ENCODE peak calls at places on chromosomes 12 and 14, in nine cellular contexts. J is EL; A is T-helper 9 cell; H is ovary; G is RPMI8226; W is D341Med; N is stimulated activated CD8-positive, alpha-beta memory T cell treated with anti-CD3 and anti-CD28 coated beads, Interleukin-15, amount 100 ng/mL, for 24 hours; M is NCI-H1436; Z is activated T-helper 1 cell treated with Interleukin-2 at 50 U/mL for 16 hours. V is an unnamed sample.

GRCh38 chr14:99812096-99812750 is 19.0 kb downstream of the EML1 start:
- DNase-seq in M (no peak), N (no peak), G (no peak), Z (no peak), W (no peak), A (no peak), J (no peak), H (no peak), V (no peak)

GRCh38 chr12:116346751-116347150 is 69.3 kb upstream of the MED13L start:
- DNase-seq in Z (no peak), J (peak), G (no peak), W (no peak), A (no peak), H (peak), M (no peak), N (no peak), V (peak)

GRCh38 chr14:101235042-101235871 is 326.0 kb upstream of the DIO3 start:
- DNase-seq in M (peak), J (peak), A (no peak), N (peak), H (no peak), G (peak), W (peak), Z (no peak), V (peak)

GRCh38 chr14:32004300-32004699 is 72.8 kb upstream of the ARHGAP5 start:
- DNase-seq in Z (no peak), G (no peak), A (no peak), M (no peak), H (no peak), J (peak), W (no peak), N (no peak), V (no peak)

GRCh38 chr12:98646165-98646764 is 1.2 kb downstream of the APAF1 start:
- DNase-seq in J (peak), Z (no peak), G (no peak), A (no peak), W (no peak), M (no peak), H (no peak), N (no peak), V (no peak)

GRCh38 chr12:66352197-66352596 is 49.9 kb downstream of the HELB start:
- DNase-seq in W (peak), J (peak), A (no peak), Z (no peak), M (no peak), H (no peak), N (no peak), G (no peak), V (no peak)

GRCh38 chr14:24079521-24080141 is 8.3 kb downstream of the CPNE6 start:
- DNase-seq in H (no peak), M (peak), G (peak), W (peak), A (no peak), N (no peak), J (no peak), Z (no peak), V (no peak)

GRCh38 chr14:22837750-22838538 is 1.6 kb downstream of the MMP14 start:
- DNase-seq in H (peak), Z (no peak), W (no peak), M (no peak), N (no peak), J (peak), G (no peak), A (no peak), V (peak)

GRCh38 chr12:76614364-76614763 is 54.8 kb upstream of the OSBPL8 start:
- DNase-seq in H (no peak), A (no peak), J (no peak), Z (no peak), G (no peak), N (no peak), W (no peak), M (no peak), V (no peak)

GRCh38 chr14:99432491-99432890 is 48.2 kb downstream of the SETD3 start:
- DNase-seq in H (no peak), M (no peak), J (no peak), G (no peak), A (no peak), N (no peak), Z (no peak), W (no peak), V (no peak)

GRCh38 chr12:64389154-64389553 is 1.4 kb downstream of the C12orf56 start:
- DNase-seq in G (no peak), A (no peak), W (no peak), J (no peak), H (no peak), N (no peak), M (peak), Z (no peak), V (no peak)

GRCh38 chr12:26833692-26834168 is 736 bp upstream of the ITPR2 start:
- DNase-seq in N (no peak), M (no peak), Z (no peak), W (peak), H (peak), A (peak), G (peak), J (peak), V (peak)

GRCh38 chr14:29222671-29223268 is 456.2 kb downstream of the FOXG1 start:
- DNase-seq in J (peak), H (no peak), W (peak), G (peak), Z (no peak), M (peak), N (no peak), A (no peak), V (no peak)

GRCh38 chr12:57751432-57751787 is 700 bp downstream of the CDK4 start:
- DNase-seq in G (no peak), N (no peak), Z (no peak), H (no peak), M (no peak), J (no peak), W (no peak), A (no peak), V (no peak)

GRCh38 chr14:50954811-50955372 is 10.6 kb upstream of the PYGL start:
- DNase-seq in G (no peak), H (no peak), J (peak), W (no peak), M (peak), A (no peak), Z (no peak), N (no peak), V (no peak)

GRCh38 chr14:52014601-52015267 is 25.4 kb downstream of the RTRAF start:
- DNase-seq in W (no peak), M (no peak), A (no peak), H (no peak), G (no peak), N (no peak), Z (no peak), J (no peak), V (no peak)

GRCh38 chr14:80275208-80275850 is 64.0 kb upstream of the DIO2 start:
- DNase-seq in W (no peak), H (no peak), N (no peak), M (no peak), G (no peak), Z (no peak), A (no peak), J (peak), V (no peak)

GRCh38 chr12:12784911-12785814 is at the start of gene APOLD1:
- DNase-seq in A (no peak), Z (no peak), W (no peak), M (no peak), N (no peak), G (peak), H (no peak), J (peak), V (peak)

GRCh38 chr12:126607867-126608266 is 1542.6 kb downstream of the AACS start:
- DNase-seq in J (no peak), N (no peak), H (no peak), M (no peak), Z (no peak), A (no peak), W (no peak), G (no peak), V (no peak)

GRCh38 chr14:101875726-101876268 is 88.6 kb upstream of the DYNC1H1 start:
- DNase-seq in W (no peak), Z (no peak), G (no peak), M (no peak), J (no peak), A (no peak), N (no peak), H (no peak), V (no peak)

GRCh38 chr14:78278464-78278863 is 108.3 kb downstream of the NRXN3 start:
- DNase-seq in M (no peak), A (no peak), G (no peak), Z (no peak), J (no peak), W (no peak), H (no peak), N (no peak), V (no peak)

GRCh38 chr12:88946377-88946997 is 366.2 kb upstream of the KITLG start:
- DNase-seq in H (no peak), N (no peak), J (peak), Z (no peak), W (peak), M (no peak), G (no peak), A (no peak), V (no peak)

GRCh38 chr12:62917066-62917465 is 17.9 kb downstream of the PPM1H start:
- DNase-seq in M (no peak), A (no peak), N (no peak), H (no peak), J (no peak), G (no peak), Z (no peak), W (no peak), V (no peak)

GRCh38 chr12:5592313-5592712 is 160.4 kb downstream of the NTF3 start:
- DNase-seq in J (no peak), N (no peak), W (no peak), G (no peak), Z (no peak), A (no peak), H (no peak), M (no peak), V (no peak)

GRCh38 chr12:57370084-57370483 is 60.8 kb downstream of the R3HDM2 start:
- DNase-seq in A (no peak), Z (no peak), H (no peak), W (no peak), J (no peak), N (no peak), G (no peak), M (no peak), V (no peak)

GRCh38 chr14:59189281-59189821 is 884 bp downstream of the DAAM1 start:
- DNase-seq in G (peak), W (peak), N (peak), H (no peak), A (peak), J (peak), M (no peak), Z (no peak), V (no peak)

GRCh38 chr12:61896436-61896835 is 363.8 kb upstream of the USP15 start:
- DNase-seq in N (no peak), W (no peak), A (no peak), H (no peak), J (no peak), M (no peak), Z (no peak), G (no peak), V (no peak)

GRCh38 chr14:87955501-87955900 is 37.5 kb downstream of the GALC start:
- DNase-seq in N (no peak), W (no peak), M (no peak), G (no peak), J (no peak), A (no peak), H (no peak), Z (no peak), V (no peak)

GRCh38 chr12:26274441-26275312 is 79.3 kb downstream of the SSPN start:
- DNase-seq in M (no peak), J (peak), N (peak), G (peak), A (no peak), Z (no peak), H (peak), W (no peak), V (peak)

GRCh38 chr12:79299447-79300198 is 391.1 kb downstream of the PAWR start:
- DNase-seq in Z (no peak), M (no peak), N (no peak), G (no peak), A (no peak), W (no peak), J (no peak), H (no peak), V (no peak)